ENCODE peak calls at places on chromosomes 12 and 14, in six cellular contexts. Q is IMR-90, H is cardiac muscle cell, L is K562, N is lower lobe of right lung, Y is GM23248. K is an unnamed sample. For H3K27me3, the result is how much of the 10 kb centered on the place peaks cover.

GRCh38 chr12:53454710-53455109 is 2.8 kb downstream of the PCBP2 start:
- DNase-seq in Q (no peak), H (no peak), L (no peak), N (no peak), Y (no peak), K (no peak)

GRCh38 chr12:26428420-26428819 is 233.0 kb downstream of the SSPN start:
- DNase-seq in Q (peak), H (no peak), L (no peak), N (no peak), Y (peak), K (no peak)

GRCh38 chr12:104596876-104597833 is 140.4 kb downstream of the CHST11 start:
- DNase-seq in Q (no peak), H (no peak), L (no peak), N (no peak), Y (no peak), K (no peak)

GRCh38 chr12:128637616-128638606 is 185.8 kb downstream of the SLC15A4 start:
- DNase-seq in Q (no peak), H (no peak), L (no peak), N (no peak), Y (no peak), K (no peak)

GRCh38 chr12:122064034-122064777 is 14.3 kb upstream of the MLXIP start:
- DNase-seq in Q (peak), H (peak), L (peak), N (peak), Y (peak), K (peak)

GRCh38 chr14:34331728-34332623 is 130.1 kb downstream of the SPTSSA start:
- DNase-seq in Q (peak), H (peak), L (peak), N (peak), Y (peak), K (no peak)

GRCh38 chr12:1877169-1877878 is 41.1 kb downstream of the CACNA2D4 start:
- DNase-seq in Q (no peak), H (no peak), L (no peak), N (no peak), Y (no peak), K (no peak)

GRCh38 chr12:124682425-124683329 is 115.3 kb upstream of the NCOR2 start:
- DNase-seq in Q (no peak), H (no peak), L (no peak), N (no peak), Y (no peak), K (no peak)

GRCh38 chr12:76290963-76291859 is 57.0 kb downstream of the BBS10 start:
- DNase-seq in Q (no peak), H (no peak), L (no peak), N (no peak), Y (no peak), K (no peak)

GRCh38 chr14:100078997-100079561 is 13.9 kb downstream of the EVL start:
- DNase-seq in Q (peak), H (peak), L (peak), N (no peak), Y (peak), K (no peak)

GRCh38 chr12:56983386-56983785 is 23.0 kb downstream of the ZBTB39 start:
- DNase-seq in Q (no peak), H (no peak), L (no peak), N (no peak), Y (no peak), K (no peak)

GRCh38 chr14:24339284-24340151 is at the start of gene RIPK3:
- DNase-seq in Q (no peak), H (no peak), L (no peak), N (peak), Y (peak), K (no peak)

GRCh38 chr12:50955288-50955687 is 2.9 kb downstream of the HIGD1C start:
- DNase-seq in Q (no peak), H (no peak), L (no peak), N (no peak), Y (no peak), K (no peak)

GRCh38 chr12:114316076-114316475 is 89.9 kb downstream of the TBX5 start:
- DNase-seq in Q (peak), H (peak), L (no peak), N (no peak), Y (peak), K (no peak)

GRCh38 chr12:92041742-92042141 is 103.9 kb downstream of the BTG1 start:
- DNase-seq in Q (peak), H (no peak), L (no peak), N (no peak), Y (no peak), K (no peak)

GRCh38 chr12:25266522-25266921 is 15.8 kb upstream of the KRAS start:
- DNase-seq in Q (peak), H (peak), L (no peak), N (no peak), Y (peak), K (no peak)

GRCh38 chr12:132346496-132347470 is 17.4 kb upstream of the GALNT9 start:
- DNase-seq in Q (no peak), H (no peak), L (no peak), N (no peak), Y (no peak), K (no peak)

GRCh38 chr12:93679308-93679933 is 2.2 kb downstream of the CRADD start:
- DNase-seq in Q (no peak), H (no peak), L (no peak), N (no peak), Y (no peak), K (no peak)

GRCh38 chr14:22877000-22877501 is 5.5 kb downstream of the LRP10 start:
- DNase-seq in Q (no peak), H (no peak), L (no peak), N (no peak), Y (no peak), K (no peak)
- H3K4me3 ChIP-seq in Q (no peak), H (no peak), L (no peak), N (no peak), Y (no peak), K (no peak)

DNA sequence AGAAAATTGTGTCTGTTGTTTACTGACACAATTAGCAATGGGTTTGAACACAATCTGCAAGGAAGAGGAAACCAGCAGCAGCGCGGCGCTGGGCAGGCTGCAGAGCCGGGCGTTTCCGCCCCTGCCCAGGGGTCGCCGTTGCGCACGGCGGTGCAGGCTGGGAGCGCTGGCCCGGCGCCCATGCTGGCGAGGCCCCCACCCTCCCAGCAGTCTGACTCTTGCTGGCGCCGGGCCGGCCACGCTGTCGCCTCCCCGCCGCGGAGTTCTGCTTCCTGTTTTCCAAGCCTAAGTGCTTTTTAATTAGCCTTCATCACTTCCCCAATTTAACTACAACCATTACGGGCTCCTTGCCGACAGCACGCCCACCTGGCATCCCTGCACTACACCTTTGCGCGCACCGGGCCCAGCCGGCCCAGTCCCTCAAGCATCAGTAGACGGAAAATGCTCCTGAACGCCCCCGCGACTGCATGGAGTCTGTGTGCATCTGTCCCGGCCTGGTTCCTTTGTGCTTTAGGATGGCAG is 212.1 kb downstream of the GXYLT1 start:
- DNase-seq in Q (no peak), H (peak), L (peak), N (peak), Y (peak), K (peak)
- H3K27ac ChIP-seq in Q (no peak), H (peak), L (no peak), N (peak), Y (no peak), K (peak)

DNA sequence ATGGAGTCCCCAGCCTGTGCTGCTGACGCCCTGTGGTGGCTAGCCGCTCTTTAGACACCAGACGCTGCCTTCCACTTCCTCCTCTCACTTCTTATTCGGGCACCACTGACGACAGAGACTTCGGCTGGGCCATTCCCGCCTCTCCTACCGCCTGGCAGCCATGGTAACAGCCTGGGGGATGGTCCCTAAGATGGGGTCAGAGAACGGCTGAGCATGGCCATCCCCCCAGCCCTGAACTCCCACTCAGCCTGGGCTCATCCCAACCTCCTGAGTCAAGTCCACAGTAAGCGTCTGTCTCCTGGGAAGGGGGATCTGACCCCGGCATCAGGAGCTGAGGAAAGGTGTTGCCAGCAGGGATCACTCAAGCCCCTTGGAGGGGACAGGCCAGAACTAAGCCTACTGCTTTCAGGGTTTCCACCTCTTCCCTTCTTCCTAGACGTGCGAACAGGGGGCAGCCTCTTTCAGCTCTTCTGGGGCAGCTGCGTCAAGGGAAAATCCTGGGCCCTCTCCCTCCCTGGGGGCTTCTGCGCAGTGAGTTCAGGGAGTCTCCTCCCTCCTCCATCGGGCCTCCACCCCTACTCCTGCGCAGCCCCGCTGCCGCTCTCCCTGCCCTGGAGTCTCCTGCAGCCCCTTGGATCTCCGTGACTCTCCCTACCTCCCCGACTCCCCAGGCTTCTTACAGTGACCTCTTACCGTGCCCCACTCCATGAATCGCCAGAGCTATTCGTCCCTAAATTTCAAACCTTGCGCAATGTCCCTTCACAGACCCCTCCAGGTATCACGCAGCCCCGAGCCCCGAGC is 643 bp upstream of the TAMALIN start:
- DNase-seq in Q (no peak), H (peak), L (no peak), N (peak), Y (no peak), K (peak)
- H3K27me3 ChIP-seq in Q (under half), H (under half), L (under half), N (under half), Y (under half), K (under half)

DNA sequence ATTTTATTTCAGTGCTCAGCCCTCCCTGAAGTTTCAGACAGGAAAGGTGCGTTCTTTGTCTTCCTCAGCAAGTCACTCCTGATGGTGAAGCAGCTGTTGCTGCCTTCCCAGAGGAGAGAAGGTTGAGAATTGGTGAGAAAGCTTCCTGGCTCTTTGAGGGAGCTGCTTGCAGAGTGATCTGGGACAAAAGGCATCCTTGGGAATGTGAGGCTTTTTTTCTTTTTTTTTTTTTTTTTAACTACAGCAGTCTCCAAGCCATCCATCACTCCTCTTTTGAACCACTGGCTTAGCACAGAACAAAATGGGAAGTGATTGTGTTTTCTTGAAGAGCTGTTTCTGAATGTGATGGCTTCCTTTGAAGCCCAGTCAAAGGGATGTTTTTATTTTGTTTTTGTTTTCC is 120.3 kb upstream of the LRIG3 start:
- DNase-seq in Q (peak), H (peak), L (no peak), N (no peak), Y (peak), K (no peak)
- H3K4me3 ChIP-seq in Q (no peak), H (no peak), L (no peak), N (no peak), Y (peak), K (no peak)

GRCh38 chr14:32567543-32568384 is 238.7 kb downstream of the AKAP6 start:
- DNase-seq in Q (peak), H (peak), L (no peak), N (no peak), Y (peak), K (no peak)
- H3K27ac ChIP-seq in Q (peak), H (no peak), L (no peak), N (no peak), Y (no peak), K (peak)

GRCh38 chr12:54587315-54587821 is 1.1 kb downstream of the PPP1R1A start:
- DNase-seq in Q (no peak), H (no peak), L (no peak), N (no peak), Y (peak), K (peak)
- H3K27me3 ChIP-seq in Q (half or more), H (under half), L (half or more), N (under half), Y (half or more), K (under half)